ENCODE peak calls at places on chromosomes 5 and 9, in five cellular contexts. R is pancreas, E is right atrium auricular region, W is heart left ventricle, P is psoas muscle. C is an unnamed sample.

GRCh38 chr5:45038366-45038987 is 229.7 kb downstream of the MRPS30 start:
- DNase-seq in R (no peak), W (no peak), P (no peak), E (no peak), C (peak)

GRCh38 chr5:88405783-88406182 is 137.1 kb upstream of the TMEM161B start:
- DNase-seq in W (no peak), E (no peak), P (no peak), R (no peak), C (no peak)

GRCh38 chr5:115657883-115658233 is 32.0 kb upstream of the TMED7 start:
- DNase-seq in W (no peak), E (no peak), P (no peak), R (no peak), C (no peak)

GRCh38 chr5:19987594-19988345 is at the start of gene CDH18:
- DNase-seq in P (peak), R (peak), W (peak), E (no peak), C (peak)

GRCh38 chr9:124512806-124513204 is 5.6 kb upstream of the NR5A1 start:
- DNase-seq in W (no peak), E (no peak), P (no peak), R (no peak), C (no peak)

GRCh38 chr9:27179245-27179870 is 70.3 kb downstream of the TEK start:
- DNase-seq in W (no peak), E (no peak), P (no peak), R (no peak), C (no peak)

GRCh38 chr5:96150007-96150406 is 188.4 kb upstream of the ELL2 start:
- DNase-seq in P (no peak), R (no peak), W (no peak), E (no peak), C (no peak)

GRCh38 chr9:121609845-121610637 is 41.4 kb upstream of the DAB2IP start:
- DNase-seq in E (peak), R (peak), W (peak), P (peak), C (no peak)

GRCh38 chr5:42951169-42951846 is 88.8 kb downstream of the ANXA2R start:
- DNase-seq in P (peak), W (peak), R (no peak), E (peak), C (no peak)

GRCh38 chr9:70355801-70356200 is 58.7 kb downstream of the KLF9 start:
- DNase-seq in P (no peak), W (no peak), R (no peak), E (no peak), C (no peak)

GRCh38 chr9:94166237-94167054 is 82.2 kb downstream of the PTPDC1 start:
- DNase-seq in E (peak), W (peak), R (peak), P (peak), C (peak)

GRCh38 chr5:157659886-157660660 is 7.8 kb upstream of the SOX30 start:
- DNase-seq in P (no peak), E (no peak), W (no peak), R (no peak), C (no peak)

GRCh38 chr5:147216552-147217154 is 18.2 kb upstream of the STK32A start:
- DNase-seq in P (no peak), E (no peak), W (no peak), R (no peak), C (peak)

GRCh38 chr5:108078345-108078744 is 303.6 kb downstream of the FBXL17 start:
- DNase-seq in W (no peak), R (no peak), E (no peak), P (no peak), C (peak)

GRCh38 chr9:105046907-105047651 is 119.1 kb upstream of the ABCA1 start:
- DNase-seq in P (no peak), E (no peak), R (no peak), W (no peak), C (no peak)

GRCh38 chr5:68433921-68434879 is 218.6 kb downstream of the PIK3R1 start:
- DNase-seq in W (peak), E (peak), P (peak), R (peak), C (no peak)

GRCh38 chr5:33010851-33011250 is 299.7 kb downstream of the NPR3 start:
- DNase-seq in E (no peak), P (no peak), R (no peak), W (no peak), C (no peak)

GRCh38 chr9:738209-738915 is 103.1 kb upstream of the DMRT1 start:
- DNase-seq in E (peak), P (peak), R (no peak), W (peak), C (no peak)

GRCh38 chr5:135930949-135931295 is 23.9 kb downstream of the LECT2 start:
- DNase-seq in W (no peak), E (no peak), P (no peak), R (no peak), C (peak)

GRCh38 chr5:37272564-37272963 is 23.4 kb upstream of the CPLANE1 start:
- DNase-seq in W (no peak), P (no peak), E (no peak), R (no peak), C (no peak)

GRCh38 chr5:113150821-113151220 is 174.2 kb downstream of the DCP2 start:
- DNase-seq in R (no peak), P (no peak), E (no peak), W (no peak), C (no peak)

GRCh38 chr5:56358703-56359428 is 125.7 kb upstream of the ANKRD55 start:
- DNase-seq in R (peak), E (peak), W (peak), P (no peak), C (no peak)

GRCh38 chr9:69218166-69218565 is 44.1 kb downstream of the TJP2 start:
- DNase-seq in E (no peak), P (no peak), R (no peak), W (no peak), C (no peak)

GRCh38 chr9:138037140-138037539 is 159.6 kb downstream of the CACNA1B start:
- DNase-seq in E (peak), P (peak), R (no peak), W (no peak), C (no peak)

GRCh38 chr5:179558912-179559279 is 8.5 kb downstream of the RUFY1 start:
- DNase-seq in W (no peak), R (peak), E (no peak), P (no peak), C (peak)

GRCh38 chr5:33309076-33309475 is 131.7 kb upstream of the TARS1 start:
- DNase-seq in P (no peak), W (no peak), R (no peak), E (no peak), C (no peak)

GRCh38 chr5:138874241-138874640 is 894 bp downstream of the LRRTM2 start:
- DNase-seq in P (no peak), W (no peak), R (no peak), E (no peak), C (no peak)

GRCh38 chr5:85452322-85453025 is 1067.8 kb upstream of the EDIL3 start:
- DNase-seq in R (no peak), E (no peak), W (no peak), P (no peak), C (no peak)

GRCh38 chr5:180070726-180071417 is 687 bp downstream of the RNF130 start:
- DNase-seq in R (no peak), E (no peak), P (no peak), W (peak), C (peak)

DNA sequence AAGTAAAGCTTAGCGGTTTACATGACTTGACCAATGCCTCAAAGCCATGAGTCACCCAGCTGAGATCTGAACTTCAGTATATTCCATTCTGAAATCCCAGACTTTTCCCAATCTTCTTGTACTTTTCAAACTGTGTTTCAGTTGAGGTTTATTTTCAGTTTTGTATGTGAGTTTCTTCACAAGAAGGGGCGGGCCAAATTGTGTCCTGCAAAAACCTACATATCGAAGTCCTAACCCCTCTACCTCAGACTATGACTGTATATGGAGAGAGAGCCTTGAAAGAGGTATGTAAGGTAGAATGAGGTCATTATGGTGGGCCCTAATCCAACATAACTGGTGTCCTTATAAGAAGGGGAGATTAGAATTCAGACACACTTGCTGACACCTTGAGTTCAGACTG is 665 bp upstream of the TLR4 start:
- DNase-seq in E (no peak), P (no peak), W (no peak), R (no peak), C (no peak)
- H3K4me3 ChIP-seq in E (peak), P (peak), W (no peak), R (no peak), C (no peak)

DNA sequence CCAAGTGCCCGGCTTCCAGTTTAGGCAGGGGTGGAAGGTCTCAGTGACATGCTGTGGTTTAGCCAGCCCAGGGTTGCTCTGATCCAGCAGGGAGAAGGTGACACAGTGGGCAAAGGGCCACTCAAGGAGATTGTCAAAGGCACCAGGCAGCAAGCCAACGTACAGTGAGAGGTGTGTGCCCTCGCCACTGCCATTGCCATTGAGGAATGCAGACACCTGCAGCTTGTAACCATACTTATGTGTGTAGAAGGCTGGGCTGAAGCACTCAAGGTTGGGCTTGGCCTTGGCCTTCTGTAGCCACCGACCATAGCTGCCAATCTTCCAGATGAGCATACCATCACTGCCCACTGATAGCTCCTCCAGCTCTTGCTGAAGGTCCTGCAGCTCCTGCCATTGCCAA is 59.8 kb upstream of the HMHB1 start:
- DNase-seq in W (no peak), R (no peak), P (no peak), E (no peak), C (no peak)
- TF ChIP-seq CTCF in W (no peak), R (no peak), P (no peak), E (no peak), C (no peak)

GRCh38 chr9:21989440-21990189 is 4.6 kb downstream of the CDKN2A start:
- DNase-seq in E (no peak), P (no peak), R (no peak), W (no peak), C (peak)
- H3K4me3 ChIP-seq in E (no peak), P (no peak), R (no peak), W (no peak), C (no peak)

DNA sequence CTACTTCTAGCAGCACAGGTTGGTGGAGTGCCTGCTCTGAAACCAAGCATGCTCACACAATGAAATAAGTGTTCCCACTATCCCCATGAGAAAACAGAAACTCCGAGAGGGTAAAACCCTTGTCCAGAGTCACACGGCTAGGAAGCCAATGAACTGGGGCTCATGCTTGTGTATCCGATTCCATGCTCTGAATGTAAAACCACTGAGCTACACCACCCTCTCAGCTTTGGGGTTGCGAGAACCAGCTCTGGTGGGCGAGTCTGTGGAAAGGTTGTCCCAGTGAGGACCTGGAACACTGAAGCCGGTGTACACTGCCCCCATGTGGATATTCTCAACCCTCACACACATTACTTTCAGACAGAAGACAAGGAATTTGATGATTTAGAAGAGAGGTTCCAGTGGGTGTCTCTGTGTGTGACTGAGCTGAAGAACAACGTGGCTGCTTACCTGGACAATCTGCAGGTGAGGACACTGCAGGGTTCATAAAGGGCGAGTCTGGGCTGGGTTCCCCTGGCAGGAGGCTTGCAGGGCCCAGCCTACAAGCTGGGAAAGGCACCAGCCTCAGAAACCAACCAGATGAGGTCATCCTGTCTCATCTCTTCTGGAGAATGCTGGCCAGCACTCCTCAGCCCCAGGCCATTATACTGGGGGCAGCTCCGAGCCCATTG is 37.4 kb downstream of the ARHGEF37 start:
- DNase-seq in W (no peak), P (peak), R (no peak), E (no peak), C (peak)
- TF ChIP-seq CTCF in W (peak), P (peak), R (peak), E (peak), C (peak)

GRCh38 chr9:90813523-90813922 is 11.9 kb downstream of the SYK start:
- DNase-seq in E (no peak), P (no peak), R (no peak), W (no peak), C (no peak)

GRCh38 chr9:90816690-90817089 is 15.1 kb downstream of the SYK start:
- DNase-seq in W (no peak), P (no peak), E (no peak), R (no peak), C (no peak)

GRCh38 chr9:90815183-90815943 is 13.7 kb downstream of the SYK start:
- DNase-seq in R (no peak), W (peak), E (peak), P (no peak), C (no peak)

GRCh38 chr9:90814355-90814754 is 12.7 kb downstream of the SYK start:
- DNase-seq in E (no peak), W (no peak), P (no peak), R (no peak), C (no peak)

GRCh38 chr9:90815944-90816357 is 14.3 kb downstream of the SYK start:
- DNase-seq in R (no peak), P (no peak), E (peak), W (no peak), C (peak)
- H3K4me3 ChIP-seq in R (no peak), P (no peak), E (no peak), W (no peak), C (no peak)

GRCh38 chr5:15384176-15384575 is 115.8 kb upstream of the FBXL7 start:
- DNase-seq in E (no peak), W (no peak), P (no peak), R (no peak), C (no peak)

GRCh38 chr5:15384581-15384980 is 115.4 kb upstream of the FBXL7 start:
- DNase-seq in E (no peak), P (no peak), R (no peak), W (no peak), C (no peak)

GRCh38 chr5:15385037-15385436 is 114.9 kb upstream of the FBXL7 start:
- DNase-seq in W (no peak), P (no peak), R (no peak), E (no peak), C (no peak)

GRCh38 chr5:15383021-15383420 is 117.0 kb upstream of the FBXL7 start:
- DNase-seq in R (no peak), W (no peak), E (no peak), P (no peak), C (no peak)

DNA sequence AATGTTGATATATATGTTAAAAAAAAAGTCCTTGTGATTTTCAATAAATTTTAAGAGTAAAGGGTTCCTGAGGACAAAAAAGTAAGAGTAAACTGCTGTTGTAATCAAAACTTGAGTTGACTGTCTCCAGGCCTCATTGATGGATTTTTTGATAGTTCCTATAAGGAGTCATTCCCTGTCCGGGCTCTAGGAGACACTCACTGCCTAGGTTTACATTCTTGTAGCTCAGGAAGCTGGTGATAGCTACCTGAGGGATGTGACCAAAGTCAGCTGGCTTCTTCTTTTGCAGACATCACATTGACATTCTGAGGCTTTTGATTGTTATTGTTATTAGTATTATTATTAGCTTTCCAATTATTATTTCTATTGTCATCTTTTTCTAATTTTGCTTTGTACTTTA is 116.5 kb upstream of the FBXL7 start:
- DNase-seq in R (no peak), P (no peak), W (no peak), E (no peak), C (peak)
- TF ChIP-seq CTCF in R (no peak), P (no peak), W (no peak), E (peak), C (peak)

GRCh38 chr5:1101991-1102713 is 9.7 kb downstream of the SLC12A7 start:
- DNase-seq in P (peak), E (no peak), R (no peak), W (peak), C (peak)

GRCh38 chr5:1103505-1104326 is 8.1 kb downstream of the SLC12A7 start:
- DNase-seq in P (peak), R (peak), W (peak), E (peak), C (no peak)

GRCh38 chr5:1104327-1105006 is 7.4 kb downstream of the SLC12A7 start:
- DNase-seq in W (no peak), R (no peak), P (no peak), E (no peak), C (no peak)

GRCh38 chr5:1100652-1101574 is 10.9 kb downstream of the SLC12A7 start:
- DNase-seq in R (no peak), P (no peak), E (no peak), W (no peak), C (peak)

DNA sequence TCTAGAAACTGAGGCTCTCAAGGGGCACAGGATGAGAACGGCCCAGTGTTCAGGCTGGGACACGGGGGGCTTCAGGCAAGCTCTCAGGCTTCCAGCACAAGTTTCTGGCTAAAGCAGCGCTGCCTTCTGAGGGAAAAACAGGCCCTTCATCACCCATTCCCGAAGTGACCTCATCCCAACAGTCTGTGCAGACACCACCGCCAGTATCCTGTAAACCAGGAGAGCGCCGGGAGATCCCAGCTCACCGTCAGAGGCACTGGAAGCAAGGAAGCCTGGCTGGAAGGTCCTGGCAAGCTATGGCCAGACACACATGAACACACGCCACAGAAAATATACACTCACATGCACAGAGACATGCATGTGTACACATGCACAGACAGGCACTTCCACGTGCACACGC is 8.8 kb downstream of the SLC12A7 start:
- DNase-seq in P (no peak), W (no peak), R (no peak), E (no peak), C (no peak)
- H3K4me3 ChIP-seq in P (peak), W (no peak), R (no peak), E (no peak), C (no peak)

GRCh38 chr9:112361602-112362001 is 18.3 kb upstream of the HSDL2 start:
- DNase-seq in R (no peak), P (no peak), E (no peak), W (no peak), C (peak)
- TF ChIP-seq CTCF in R (peak), P (peak), E (peak), W (peak), C (peak)

C was measured in neural progenitor cell.